ENCODE peak calls at places on chromosomes 16 and 17, in six cellular contexts. J, H, A, L, G and C are unnamed samples.

GRCh38 chr17:55462711-55463110 is 41.1 kb upstream of the MMD start:
- DNase-seq in A (no peak), H (no peak), J (no peak), L (no peak), G (no peak), C (no peak)

GRCh38 chr17:17354560-17355357 is 51.6 kb downstream of the NT5M start:
- DNase-seq in L (peak; percentile 64), H (peak; percentile 26), J (peak; percentile 85), G (peak; percentile 55), A (peak; percentile 45), C (no peak)

GRCh38 chr17:57597531-57598453 is 147.3 kb downstream of the CCDC182 start:
- DNase-seq in H (no peak), L (no peak), J (peak; percentile 79), A (peak; percentile 12), G (peak; percentile 72), C (peak; percentile 36)

GRCh38 chr17:44777394-44778348 is 18.9 kb downstream of the ADAM11 start:
- DNase-seq in L (no peak), A (no peak), H (no peak), J (no peak), G (no peak), C (no peak)

GRCh38 chr17:32854177-32854576 is 22.7 kb downstream of the MYO1D start:
- DNase-seq in J (no peak), A (no peak), L (no peak), G (peak; percentile 27), H (no peak), C (no peak)

GRCh38 chr17:913207-913606 is 66.4 kb downstream of the NXN start:
- DNase-seq in H (no peak), G (no peak), A (no peak), J (no peak), L (no peak), C (no peak)

GRCh38 chr16:57401943-57402640 is 2.5 kb upstream of the CCL17 start:
- DNase-seq in G (no peak), A (no peak), H (no peak), J (peak; percentile 24), L (no peak), C (no peak)

GRCh38 chr16:85403693-85404092 is 209.4 kb upstream of the GSE1 start:
- DNase-seq in J (no peak), H (no peak), A (no peak), L (no peak), G (no peak), C (no peak)